ENCODE peak calls at places on chromosomes 11 and 22, in four cellular contexts. I, B, P and G are unnamed samples.

GRCh38 chr11:134753805-134754130 is 341.7 kb upstream of the B3GAT1 start:
- DNase-seq in I (no peak), B (no peak), P (no peak), G (no peak)

GRCh38 chr11:70127653-70128434 is 49.7 kb downstream of the ANO1 start:
- DNase-seq in I (no peak), B (no peak), P (no peak), G (no peak)

GRCh38 chr11:2912498-2912897 is 16.7 kb downstream of the PHLDA2 start:
- DNase-seq in I (no peak), B (peak), P (peak), G (no peak)

GRCh38 chr11:61700221-61700620 is 20.0 kb downstream of the DAGLA start:
- DNase-seq in I (no peak), B (peak), P (peak), G (no peak)

GRCh38 chr11:63527667-63528066 is 8.9 kb upstream of the PLAAT4 start:
- DNase-seq in I (no peak), B (no peak), P (no peak), G (no peak)

GRCh38 chr11:73308963-73309960 is 1.2 kb downstream of the ARHGEF17 start:
- DNase-seq in I (peak), B (peak), P (peak), G (no peak)

GRCh38 chr22:28094831-28095230 is 175.8 kb upstream of the PITPNB start:
- DNase-seq in I (no peak), B (no peak), P (no peak), G (no peak)

GRCh38 chr11:68282141-68282860 is 10.5 kb upstream of the C11orf24 start:
- DNase-seq in I (no peak), B (peak), P (no peak), G (peak)

GRCh38 chr11:84720706-84721402 is 906.3 kb downstream of the DLG2 start:
- DNase-seq in I (peak), B (no peak), P (no peak), G (no peak)

GRCh38 chr11:130999086-130999485 is 82.8 kb upstream of the SNX19 start:
- DNase-seq in I (no peak), B (no peak), P (no peak), G (no peak)

GRCh38 chr11:33375236-33375635 is 118.1 kb downstream of the HIPK3 start:
- DNase-seq in I (no peak), B (no peak), P (no peak), G (no peak)

GRCh38 chr11:16604784-16605439 is 133.5 kb upstream of the C11orf58 start:
- DNase-seq in I (peak), B (peak), P (no peak), G (no peak)

GRCh38 chr11:102592634-102593581 is 32.2 kb downstream of the MMP20 start:
- DNase-seq in I (no peak), B (peak), P (peak), G (no peak)

GRCh38 chr11:120303004-120303637 is 22.0 kb upstream of the TLCD5 start:
- DNase-seq in I (peak), B (peak), P (peak), G (peak)

GRCh38 chr22:24954114-24954463 is 1.6 kb downstream of the KIAA1671 start:
- DNase-seq in I (no peak), B (no peak), P (peak), G (no peak)
- TF ChIP-seq RAD21 in I (no peak), B (no peak), P (no peak), G (no peak)

DNA sequence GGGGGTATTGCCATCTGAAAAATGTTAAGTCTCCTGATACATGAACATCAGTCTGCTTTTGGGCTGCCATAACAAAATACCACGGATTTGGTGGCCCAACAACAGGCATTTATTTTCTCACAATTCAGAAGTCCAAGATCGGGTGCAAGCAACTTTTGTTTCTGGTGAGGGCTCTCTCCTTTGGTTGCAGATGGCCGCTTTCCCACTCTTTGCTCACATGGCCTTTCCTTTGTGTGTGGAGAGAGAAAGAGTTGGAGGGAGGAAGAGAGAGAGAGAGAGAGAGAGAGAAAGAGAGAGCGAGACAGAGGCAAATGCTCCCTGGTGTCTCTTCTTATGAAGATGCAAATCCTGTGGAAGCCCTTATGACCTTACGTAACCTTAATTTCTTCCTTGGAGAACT is 2.5 kb upstream of the KRTAP5-2 start:
- DNase-seq in I (no peak), B (no peak), P (no peak), G (no peak)
- TF ChIP-seq HDAC6 in I (no peak), B (no peak), P (no peak), G (no peak)

DNA sequence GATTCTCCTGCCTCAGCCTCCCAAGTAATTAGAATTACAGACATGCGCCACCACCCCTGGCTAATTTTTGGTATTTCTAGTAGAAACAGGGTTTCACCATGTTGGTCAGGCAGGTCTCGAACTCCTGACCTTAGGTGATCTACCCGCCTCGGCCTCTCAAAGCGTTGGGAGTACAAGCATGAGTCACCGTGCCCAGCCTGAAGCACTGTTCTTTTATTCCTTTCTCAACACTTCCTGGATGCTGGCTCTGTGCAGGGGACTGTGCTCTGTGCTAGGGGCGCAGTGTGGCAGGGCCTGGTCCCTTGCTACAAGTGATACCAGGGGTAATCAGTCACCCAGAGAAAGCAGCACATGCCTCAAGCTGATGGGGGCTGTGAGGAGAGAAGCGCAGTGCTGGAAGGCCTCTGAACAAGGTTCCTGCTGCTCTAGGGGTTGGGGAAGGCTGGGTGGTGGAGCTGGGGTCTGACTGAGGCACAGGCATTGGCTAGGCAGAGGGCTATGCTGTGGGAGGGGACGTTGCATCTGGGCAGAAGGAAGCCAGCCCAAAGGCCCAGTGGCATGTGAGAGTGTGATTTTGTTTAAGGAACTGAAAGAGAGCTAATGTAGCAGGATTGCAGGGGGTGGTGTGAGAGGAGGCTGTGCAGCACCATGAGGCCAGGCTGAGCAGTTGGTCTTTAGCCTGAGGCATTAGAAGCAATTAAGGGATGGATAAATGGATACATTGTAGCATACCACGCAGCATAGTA is 42.5 kb downstream of the CABIN1 start:
- DNase-seq in I (no peak), B (no peak), P (no peak), G (peak)
- TF ChIP-seq RAD21 in I (no peak), B (no peak), P (no peak), G (no peak)

DNA sequence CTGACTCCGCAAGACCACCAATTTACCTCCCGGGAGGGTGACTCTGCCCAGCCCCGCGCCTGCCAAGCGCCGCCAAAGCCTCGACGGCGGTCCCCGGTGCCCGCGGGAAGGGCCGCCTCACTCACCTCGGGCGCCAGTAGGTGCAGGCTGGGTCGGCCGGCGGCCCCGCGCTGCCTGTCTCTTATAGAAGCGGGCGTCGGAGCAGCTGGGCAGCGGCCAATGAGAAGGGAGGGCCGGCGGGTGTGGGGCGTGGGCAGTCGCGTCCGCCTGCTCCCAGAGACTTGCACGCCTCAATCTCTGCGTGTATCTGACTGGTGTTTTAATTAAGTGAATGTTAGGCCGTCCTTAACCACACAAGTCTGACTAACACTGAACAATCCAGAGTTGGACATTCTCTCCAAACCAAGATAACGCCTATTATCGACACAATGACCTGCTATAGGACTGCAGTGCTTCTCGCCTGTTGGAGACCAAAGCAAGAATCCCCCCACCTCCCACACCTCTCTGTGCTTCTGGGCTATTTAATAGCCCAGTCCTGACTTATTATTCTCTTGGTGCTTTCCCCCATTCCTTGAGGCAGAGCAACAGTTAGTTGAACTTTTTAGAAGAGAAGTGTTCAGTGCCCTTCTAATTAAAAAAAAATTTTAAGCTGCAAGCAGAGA is at the start of gene TPH1:
- DNase-seq in I (peak), B (no peak), P (no peak), G (no peak)
- TF ChIP-seq HDAC6 in I (no peak), B (no peak), P (no peak), G (no peak)

GRCh38 chr22:42520663-42521546 is 1.3 kb upstream of the RRP7A start:
- DNase-seq in I (no peak), B (no peak), P (peak), G (no peak)

GRCh38 chr22:42522546-42522945 is 3.0 kb upstream of the RRP7A start:
- DNase-seq in I (no peak), B (no peak), P (no peak), G (no peak)

GRCh38 chr22:42515896-42516295 is 3.7 kb downstream of the RRP7A start:
- DNase-seq in I (no peak), B (no peak), P (peak), G (no peak)

GRCh38 chr22:42519544-42520237 is at the start of gene RRP7A:
- DNase-seq in I (peak), B (peak), P (peak), G (no peak)
- TF ChIP-seq RAD21 in I (no peak), B (no peak), P (peak), G (no peak)

GRCh38 chr22:36377022-36377631 is 10.6 kb downstream of the MYH9 start:
- DNase-seq in I (no peak), B (peak), P (no peak), G (no peak)
- TF ChIP-seq HDAC6 in I (no peak), B (no peak), P (no peak), G (no peak)